ENCODE peak calls at places on chromosomes 2 and 18, in six cellular contexts. G is K562, E is HCT116, I is HepG2, W is H1, H is GM12878. S is an unnamed sample.

GRCh38 chr2:65922794-65923193 is 490.4 kb upstream of the SPRED2 start:
- DNase-seq in G (no peak), E (no peak), I (no peak), W (no peak), H (no peak), S (no peak)

GRCh38 chr2:149826471-149827125 is 239.0 kb upstream of the MMADHC start:
- DNase-seq in G (no peak), E (no peak), I (no peak), W (no peak), H (no peak), S (no peak)

GRCh38 chr2:77552956-77553355 is 30.8 kb upstream of the LRRTM4 start:
- DNase-seq in G (no peak), E (no peak), I (no peak), W (no peak), H (no peak), S (no peak)

GRCh38 chr2:150620860-150621259 is 133.4 kb upstream of the RND3 start:
- DNase-seq in G (no peak), E (no peak), I (no peak), W (no peak), H (no peak), S (no peak)

GRCh38 chr2:233430091-233430490 is 75.8 kb downstream of the DGKD start:
- DNase-seq in G (no peak), E (no peak), I (no peak), W (no peak), H (no peak), S (no peak)

GRCh38 chr2:51158236-51158635 is 126.3 kb upstream of the NRXN1 start:
- DNase-seq in G (no peak), E (no peak), I (no peak), W (no peak), H (no peak), S (no peak)

GRCh38 chr2:26597197-26597596 is 44.0 kb downstream of the CIB4 start:
- DNase-seq in G (no peak), E (no peak), I (no peak), W (no peak), H (no peak), S (no peak)

GRCh38 chr2:71778514-71779305 is 325.3 kb downstream of the DYSF start:
- DNase-seq in G (no peak), E (no peak), I (no peak), W (no peak), H (no peak), S (no peak)

GRCh38 chr2:187719510-187719909 is 165.3 kb upstream of the TFPI start:
- DNase-seq in G (no peak), E (no peak), I (no peak), W (peak; percentile 9), H (no peak), S (peak; percentile 13)

GRCh38 chr2:62250239-62250638 is 54.3 kb downstream of the B3GNT2 start:
- DNase-seq in G (no peak), E (no peak), I (no peak), W (no peak), H (no peak), S (no peak)

GRCh38 chr2:185608799-185609198 is 129.8 kb upstream of the FSIP2 start:
- DNase-seq in G (no peak), E (peak; percentile 8), I (no peak), W (no peak), H (no peak), S (no peak)

GRCh38 chr2:189661957-189662321 is 680 bp downstream of the ASNSD1 start:
- DNase-seq in G (no peak), E (no peak), I (no peak), W (no peak), H (no peak), S (no peak)

GRCh38 chr2:5482929-5483331 is 209.3 kb upstream of the SOX11 start:
- DNase-seq in G (no peak), E (no peak), I (no peak), W (no peak), H (no peak), S (peak; percentile 40)

GRCh38 chr2:100894531-100895156 is 74.7 kb downstream of the NPAS2 start:
- DNase-seq in G (no peak), E (no peak), I (no peak), W (no peak), H (no peak), S (no peak)

GRCh38 chr2:20618468-20618885 is 32.4 kb downstream of the HS1BP3 start:
- DNase-seq in G (no peak), E (no peak), I (no peak), W (no peak), H (no peak), S (no peak)

GRCh38 chr2:240450532-240451107 is 15.2 kb downstream of the GPC1 start:
- DNase-seq in G (no peak), E (no peak), I (no peak), W (no peak), H (no peak), S (no peak)

GRCh38 chr2:109210431-109211200 is 81.6 kb downstream of the SH3RF3 start:
- DNase-seq in G (no peak), E (no peak), I (no peak), W (no peak), H (no peak), S (no peak)

GRCh38 chr2:94956797-94957391 is 68.6 kb upstream of the MAL start:
- DNase-seq in G (peak; percentile 63), E (peak; percentile 13), I (peak; percentile 13), W (no peak), H (no peak), S (peak; percentile 3)

DNA sequence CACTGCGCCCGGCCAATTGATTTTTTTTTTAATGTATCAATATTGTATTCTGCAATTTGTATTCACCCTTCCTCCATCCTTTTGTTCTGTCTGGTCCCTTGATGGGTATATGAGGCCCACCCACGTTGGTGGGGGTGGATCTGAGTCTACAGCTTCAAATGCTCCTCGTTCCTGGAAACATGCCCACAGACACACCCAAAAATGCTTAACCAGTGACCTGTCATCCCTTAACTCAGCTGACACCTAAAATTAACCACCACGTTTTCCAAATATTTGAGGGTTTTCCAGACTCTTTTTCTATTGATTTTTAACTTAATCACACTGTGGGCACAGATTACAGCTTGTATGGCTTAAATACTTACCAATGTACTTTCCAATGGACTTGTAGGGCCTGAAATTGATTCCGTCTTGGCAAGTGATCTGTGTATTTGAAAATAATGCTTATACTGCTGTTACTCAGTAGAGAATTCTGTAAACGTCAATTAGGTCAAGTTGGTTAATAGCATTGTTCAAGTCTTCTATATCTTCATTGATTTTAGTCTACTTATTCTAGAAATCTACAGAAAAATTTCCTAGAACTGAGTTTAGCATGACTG is 34.4 kb upstream of the CYP27C1 start:
- DNase-seq in G (no peak), E (no peak), I (no peak), W (no peak), H (no peak), S (no peak)
- H3K4me1 ChIP-seq in G (no peaks in the 10 kb centered on the region), E (peaks cover 4% of the 10 kb centered on the region), I (peaks cover 5% of the 10 kb centered on the region), W (no peaks in the 10 kb centered on the region), H (no peaks in the 10 kb centered on the region), S (no peaks in the 10 kb centered on the region)

GRCh38 chr2:216448829-216449228 is 36.5 kb downstream of the SMARCAL1 start:
- DNase-seq in G (no peak), E (no peak), I (no peak), W (no peak), H (no peak), S (no peak)

GRCh38 chr2:216447293-216447692 is 35.0 kb downstream of the SMARCAL1 start:
- DNase-seq in G (no peak), E (no peak), I (no peak), W (no peak), H (no peak), S (no peak)

GRCh38 chr2:216450784-216451183 is 38.5 kb downstream of the SMARCAL1 start:
- DNase-seq in G (no peak), E (no peak), I (no peak), W (no peak), H (no peak), S (no peak)

GRCh38 chr2:216453955-216454614 is 41.8 kb downstream of the SMARCAL1 start:
- DNase-seq in G (no peak), E (no peak), I (no peak), W (no peak), H (no peak), S (no peak)

DNA sequence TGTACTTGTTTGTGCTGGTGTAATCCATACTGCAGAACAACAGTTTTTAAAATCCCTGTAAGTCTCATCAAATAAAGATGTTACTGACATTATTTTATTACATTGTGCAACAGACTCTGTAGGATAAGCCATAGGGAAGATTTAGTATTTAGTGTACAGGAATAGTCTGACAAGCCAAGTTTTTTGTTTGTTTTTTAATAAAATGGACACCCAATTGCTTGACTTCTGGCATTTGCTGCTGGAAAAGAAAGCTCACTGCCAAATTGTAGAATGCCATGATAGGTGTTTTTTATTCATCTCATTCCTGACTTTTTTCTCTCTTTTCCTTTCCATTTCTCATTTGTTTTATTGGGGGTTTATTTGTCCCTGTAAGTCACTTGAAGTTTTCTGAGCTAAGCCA is 38.1 kb downstream of the SMARCAL1 start:
- DNase-seq in G (no peak), E (no peak), I (no peak), W (no peak), H (no peak), S (no peak)
- TF ChIP-seq ZNF274 in G (no peak), E (no peak), I (no peak), W (no peak), H (no peak), S (no peak)

DNA sequence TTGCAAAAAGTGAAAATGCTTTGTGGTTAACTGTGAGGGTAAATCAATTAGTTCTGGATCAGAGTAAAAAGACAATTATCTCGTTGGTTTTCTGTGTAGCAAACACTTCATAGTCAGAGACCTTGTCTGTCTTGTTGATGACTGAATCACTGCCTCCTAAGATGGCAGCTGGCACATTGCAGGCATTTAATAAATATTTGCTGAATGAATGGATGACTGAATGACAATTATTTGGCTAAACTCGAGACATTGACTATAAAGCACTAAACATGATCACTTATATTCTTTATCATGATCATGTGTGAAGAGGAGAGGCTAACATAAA is 96.2 kb downstream of the MAIP1 start:
- DNase-seq in G (no peak), E (no peak), I (no peak), W (no peak), H (no peak), S (no peak)
- H3K4me1 ChIP-seq in G (no peaks in the 10 kb centered on the region), E (no peaks in the 10 kb centered on the region), I (peaks cover 12% of the 10 kb centered on the region), W (no peaks in the 10 kb centered on the region), H (no peaks in the 10 kb centered on the region), S (no peaks in the 10 kb centered on the region)

GRCh38 chr18:63140997-63141776 is 178.4 kb downstream of the BCL2 start:
- DNase-seq in G (no peak), E (no peak), I (no peak), W (no peak), H (no peak), S (no peak)

GRCh38 chr18:63138469-63139340 is 180.9 kb downstream of the BCL2 start:
- DNase-seq in G (peak; percentile 6), E (no peak), I (no peak), W (peak; percentile 27), H (peak; percentile 94), S (peak; percentile 55)

GRCh38 chr18:63140038-63140450 is 179.5 kb downstream of the BCL2 start:
- DNase-seq in G (no peak), E (no peak), I (no peak), W (no peak), H (peak; percentile 94), S (no peak)

GRCh38 chr18:63135101-63135500 is 184.5 kb downstream of the BCL2 start:
- DNase-seq in G (no peak), E (no peak), I (no peak), W (no peak), H (no peak), S (no peak)

DNA sequence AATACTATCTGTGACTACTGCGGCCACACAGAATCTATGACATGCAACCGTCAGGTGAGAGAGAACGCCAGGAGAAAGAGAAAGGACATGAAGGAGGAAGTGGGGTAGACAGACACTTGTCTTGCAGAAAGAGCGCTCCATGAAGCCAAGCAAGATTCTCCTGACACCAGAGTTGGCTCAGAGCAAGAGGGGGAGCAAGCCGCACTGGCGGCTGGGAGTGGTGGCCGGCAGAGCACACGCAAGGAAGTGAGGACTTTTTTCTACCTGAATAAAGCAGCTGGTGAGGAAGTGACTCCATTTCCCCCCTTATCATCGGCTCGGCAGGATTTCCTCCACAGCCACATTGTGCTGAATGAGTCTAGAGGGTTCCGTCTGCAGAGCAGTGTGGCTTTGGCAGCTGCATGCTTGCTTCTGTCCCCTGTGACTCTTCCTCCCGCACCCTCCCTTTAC is 181.5 kb downstream of the BCL2 start:
- DNase-seq in G (no peak), E (no peak), I (no peak), W (no peak), H (no peak), S (no peak)
- TF ChIP-seq ZNF274 in G (no peak), E (no peak), I (no peak), W (no peak), H (no peak), S (no peak)